ENCODE peak calls at places on chromosomes 1 and 21, in nine cellular contexts. Q is naive thymus-derived CD4-positive, alpha-beta T cell; Z is colonic mucosa; N is upper lobe of right lung; T is psoas muscle; D is NT2/D1; B is thoracic aorta; L is esophagus squamous epithelium; C is ovary. U is an unnamed sample.

GRCh38 chr1:112395261-112395831 is 668 bp upstream of the CTTNBP2NL start:
- DNase-seq in Q (no peak), Z (no peak), N (no peak), T (no peak), D (no peak), B (no peak), L (no peak), C (no peak), U (no peak)

GRCh38 chr1:1001631-1002300 is 1.9 kb upstream of the HES4 start:
- DNase-seq in Q (peak; percentile 61), Z (peak; percentile 85), N (peak; percentile 90), T (peak; percentile 88), D (no peak), B (no peak), L (no peak), C (peak; percentile 83), U (peak; percentile 86)

GRCh38 chr1:18344755-18345154 is 136.0 kb upstream of the KLHDC7A start:
- DNase-seq in Q (no peak), Z (no peak), N (peak; percentile 36), T (no peak), D (no peak), B (no peak), L (no peak), C (no peak), U (no peak)

GRCh38 chr1:151196292-151196800 is 2.0 kb upstream of the PIP5K1A start:
- DNase-seq in Q (peak; percentile 66), Z (peak; percentile 89), N (no peak), T (peak; percentile 52), D (no peak), B (no peak), L (no peak), C (peak; percentile 44), U (no peak)

GRCh38 chr1:175376194-175376593 is 183.6 kb upstream of the KIAA0040 start:
- DNase-seq in Q (no peak), Z (no peak), N (no peak), T (no peak), D (no peak), B (no peak), L (no peak), C (no peak), U (no peak)

GRCh38 chr1:55088413-55088812 is 49.1 kb downstream of the PCSK9 start:
- DNase-seq in Q (no peak), Z (no peak), N (no peak), T (no peak), D (no peak), B (no peak), L (no peak), C (no peak), U (no peak)

GRCh38 chr1:32351859-32352745 is 10.2 kb downstream of the FAM229A start:
- DNase-seq in Q (no peak), Z (peak; percentile 52), N (no peak), T (peak; percentile 78), D (no peak), B (no peak), L (no peak), C (peak; percentile 87), U (no peak)

GRCh38 chr1:25707280-25708016 is 90.9 kb downstream of the MAN1C1 start:
- DNase-seq in Q (no peak), Z (no peak), N (no peak), T (no peak), D (peak; percentile 81), B (no peak), L (no peak), C (no peak), U (no peak)

GRCh38 chr1:228074954-228075730 is 7.4 kb upstream of the ARF1 start:
- DNase-seq in Q (no peak), Z (no peak), N (peak; percentile 61), T (peak; percentile 38), D (no peak), B (no peak), L (no peak), C (peak; percentile 41), U (peak; percentile 47)

GRCh38 chr1:77031101-77031662 is 163.9 kb downstream of the ST6GALNAC5 start:
- DNase-seq in Q (no peak), Z (no peak), N (no peak), T (no peak), D (no peak), B (no peak), L (no peak), C (no peak), U (no peak)

GRCh38 chr21:36190736-36191135 is 34.1 kb downstream of the DOP1B start:
- DNase-seq in Q (no peak), Z (no peak), N (no peak), T (no peak), D (no peak), B (no peak), L (no peak), C (no peak), U (no peak)

GRCh38 chr1:177926201-177926600 is 43.7 kb downstream of the SEC16B start:
- DNase-seq in Q (no peak), Z (no peak), N (no peak), T (no peak), D (no peak), B (no peak), L (no peak), C (no peak), U (no peak)

GRCh38 chr1:87197156-87197555 is 131.5 kb upstream of the LMO4 start:
- DNase-seq in Q (no peak), Z (no peak), N (no peak), T (no peak), D (no peak), B (no peak), L (no peak), C (no peak), U (no peak)

GRCh38 chr1:218686258-218686657 is 341.1 kb downstream of the TGFB2 start:
- DNase-seq in Q (no peak), Z (no peak), N (no peak), T (no peak), D (no peak), B (no peak), L (no peak), C (no peak), U (no peak)

GRCh38 chr1:207672525-207673130 is 27.7 kb downstream of the CR1L start:
- DNase-seq in Q (peak; percentile 11), Z (peak; percentile 22), N (no peak), T (no peak), D (peak; percentile 87), B (no peak), L (no peak), C (no peak), U (no peak)

DNA sequence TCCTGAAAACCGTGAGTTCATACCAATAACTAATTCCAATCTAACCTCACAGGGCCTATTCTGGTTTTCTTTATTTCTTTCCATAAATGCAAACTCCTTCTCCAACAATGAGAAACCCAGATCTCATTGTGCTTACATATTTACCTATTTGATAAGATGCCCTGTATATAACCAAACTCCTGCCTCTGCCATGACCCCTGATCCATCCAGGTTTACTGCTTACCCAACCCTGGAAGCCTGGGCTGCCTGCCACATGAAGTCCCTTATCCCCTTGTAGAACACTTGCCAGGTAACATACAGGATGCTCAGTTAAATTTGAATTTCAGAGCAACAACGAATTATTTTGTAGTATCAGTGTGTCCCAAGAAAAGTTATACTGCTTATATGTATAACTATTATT is 766.1 kb downstream of the LTN1 start:
- DNase-seq in Q (no peak), Z (no peak), N (no peak), T (no peak), D (no peak), B (no peak), L (no peak), C (no peak), U (no peak)
- H3K9me3 ChIP-seq in Q (no peaks in the 10 kb centered on the region), Z (no peaks in the 10 kb centered on the region), N (no peaks in the 10 kb centered on the region), T (no peaks in the 10 kb centered on the region), D (no peaks in the 10 kb centered on the region), B (no peaks in the 10 kb centered on the region), L (no peaks in the 10 kb centered on the region), C (no peaks in the 10 kb centered on the region), U (no peaks in the 10 kb centered on the region)

GRCh38 chr1:30871276-30871871 is 37.2 kb downstream of the SDC3 start:
- DNase-seq in Q (no peak), Z (no peak), N (no peak), T (no peak), D (no peak), B (no peak), L (no peak), C (no peak), U (no peak)

GRCh38 chr1:30870656-30871055 is 37.9 kb downstream of the SDC3 start:
- DNase-seq in Q (no peak), Z (no peak), N (no peak), T (no peak), D (no peak), B (no peak), L (no peak), C (no peak), U (no peak)

GRCh38 chr1:30874176-30874575 is 34.4 kb downstream of the SDC3 start:
- DNase-seq in Q (no peak), Z (no peak), N (no peak), T (no peak), D (no peak), B (no peak), L (no peak), C (no peak), U (no peak)

GRCh38 chr1:30872033-30872947 is 36.3 kb downstream of the SDC3 start:
- DNase-seq in Q (no peak), Z (no peak), N (no peak), T (no peak), D (no peak), B (no peak), L (no peak), C (no peak), U (no peak)

GRCh38 chr1:30872948-30873263 is 35.7 kb downstream of the SDC3 start:
- DNase-seq in Q (no peak), Z (no peak), N (no peak), T (no peak), D (no peak), B (no peak), L (no peak), C (no peak), U (no peak)
- H3K27me3 ChIP-seq in Q (no peaks in the 10 kb centered on the region), Z (no peaks in the 10 kb centered on the region), N (no peaks in the 10 kb centered on the region), T (no peaks in the 10 kb centered on the region), D (no peaks in the 10 kb centered on the region), B (no peaks in the 10 kb centered on the region), L (no peaks in the 10 kb centered on the region), C (no peaks in the 10 kb centered on the region), U (no peaks in the 10 kb centered on the region)

GRCh38 chr21:34811368-34811767 is 142.6 kb downstream of the CLIC6 start:
- DNase-seq in Q (no peak), Z (no peak), N (no peak), T (no peak), D (no peak), B (no peak), L (no peak), C (no peak), U (no peak)
- H3K4me1 ChIP-seq in Q (peaks cover 32% of the 10 kb centered on the region), Z (no peaks in the 10 kb centered on the region), N (peaks cover 14% of the 10 kb centered on the region), T (peaks cover 31% of the 10 kb centered on the region), D (peaks cover 6% of the 10 kb centered on the region), B (peaks cover 14% of the 10 kb centered on the region), L (peaks cover 32% of the 10 kb centered on the region), C (peaks cover 8% of the 10 kb centered on the region), U (peaks cover 48% of the 10 kb centered on the region)

DNA sequence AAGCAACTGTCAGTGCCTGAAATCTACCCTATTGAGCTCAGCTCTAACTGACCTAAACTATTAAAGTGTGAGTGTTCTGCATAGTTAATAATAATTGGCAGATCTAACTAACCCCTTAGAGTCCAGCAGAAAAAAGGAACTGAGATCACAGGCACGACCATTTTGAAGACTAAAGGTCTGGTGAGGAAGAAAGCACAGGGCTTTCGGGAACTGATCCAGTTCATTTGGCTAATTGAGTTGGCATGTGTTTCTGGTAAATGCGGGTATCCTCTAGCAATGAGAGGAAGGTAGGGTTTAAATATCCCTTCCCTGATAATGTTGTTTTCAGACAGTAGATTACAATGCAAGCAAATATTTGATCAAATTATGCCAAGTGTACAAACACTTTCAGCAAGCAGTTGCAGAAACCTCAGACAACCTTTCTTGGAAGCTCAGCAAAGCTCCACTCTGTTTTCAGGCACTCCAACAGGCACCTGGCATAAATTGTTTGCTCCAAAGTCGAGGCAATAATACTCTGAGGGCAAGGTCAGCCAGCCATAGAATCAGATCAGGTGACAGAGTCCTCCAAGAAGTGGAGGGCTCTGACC is 100.8 kb downstream of the KCNK1 start:
- DNase-seq in Q (no peak), Z (no peak), N (no peak), T (no peak), D (no peak), B (no peak), L (no peak), C (no peak), U (no peak)
- H3K9me3 ChIP-seq in Q (no peaks in the 10 kb centered on the region), Z (no peaks in the 10 kb centered on the region), N (no peaks in the 10 kb centered on the region), T (no peaks in the 10 kb centered on the region), D (peaks cover 19% of the 10 kb centered on the region), B (no peaks in the 10 kb centered on the region), L (peaks cover 4% of the 10 kb centered on the region), C (no peaks in the 10 kb centered on the region), U (no peaks in the 10 kb centered on the region)

U was measured in lower lobe of right lung.